ENCODE peak calls at places on chromosomes 1 and 21, in six cellular contexts. A, P, R, I, N and T are unnamed samples.
A peak's percentile ranks its signal among the peaks of the same experiment; 100 is the strongest.

GRCh38 chr1:11335417-11336070 is 62.5 kb downstream of the UBIAD1 start:
- DNase-seq in N (no peak), P (no peak), A (no peak), I (no peak), R (no peak), T (no peak)

GRCh38 chr1:6962956-6963915 is 178.0 kb downstream of the CAMTA1 start:
- DNase-seq in I (no peak), P (peak; percentile 86), N (peak; percentile 82), A (peak; percentile 70), R (peak; percentile 64), T (no peak)

GRCh38 chr1:169121146-169121923 is 14.8 kb downstream of the ATP1B1 start:
- DNase-seq in I (no peak), A (no peak), N (no peak), P (no peak), R (no peak), T (no peak)

GRCh38 chr1:247204177-247204647 is 32.4 kb upstream of the ZNF124 start:
- DNase-seq in I (no peak), A (no peak), N (no peak), P (no peak), R (no peak), T (no peak)

GRCh38 chr1:16441312-16441641 is 753 bp downstream of the NECAP2 start:
- DNase-seq in N (no peak), A (no peak), I (no peak), R (no peak), P (no peak), T (no peak)

GRCh38 chr21:35782667-35783066 is 277.7 kb downstream of the SETD4 start:
- DNase-seq in A (no peak), N (no peak), R (no peak), P (no peak), I (no peak), T (no peak)

GRCh38 chr1:208235356-208235982 is 8.7 kb downstream of the PLXNA2 start:
- DNase-seq in R (no peak), I (no peak), A (no peak), N (no peak), P (no peak), T (no peak)

GRCh38 chr1:205041998-205042910 is 758 bp upstream of the CNTN2 start:
- DNase-seq in P (no peak), R (no peak), I (no peak), A (no peak), N (no peak), T (no peak)

GRCh38 chr1:18599096-18599495 is 31.6 kb upstream of the PAX7 start:
- DNase-seq in P (no peak), I (no peak), R (no peak), A (no peak), N (no peak), T (no peak)

GRCh38 chr21:45407629-45408247 is 2.8 kb downstream of the COL18A1 start:
- DNase-seq in P (peak; percentile 21), I (no peak), R (no peak), N (peak; percentile 40), A (no peak), T (peak; percentile 43)

GRCh38 chr21:46052703-46053651 is 44.9 kb upstream of the COL6A2 start:
- DNase-seq in N (no peak), R (peak; percentile 59), I (peak; percentile 25), A (no peak), P (no peak), T (no peak)

GRCh38 chr21:29017639-29018237 is 1.4 kb downstream of the RWDD2B start:
- DNase-seq in P (no peak), A (no peak), I (no peak), N (no peak), R (no peak), T (no peak)

GRCh38 chr1:210598135-210598652 is 269.5 kb downstream of the HHAT start:
- DNase-seq in I (no peak), R (peak; percentile 90), A (peak; percentile 23), N (peak; percentile 81), P (peak; percentile 56), T (peak; percentile 80)

GRCh38 chr1:5526385-5526750 is 465.9 kb downstream of the NPHP4 start:
- DNase-seq in I (no peak), A (no peak), P (no peak), R (peak; percentile 26), N (no peak), T (no peak)

GRCh38 chr1:237383825-237384612 is 342.0 kb downstream of the RYR2 start:
- DNase-seq in A (no peak), P (no peak), R (no peak), I (no peak), N (no peak), T (no peak)

GRCh38 chr1:99808391-99809115 is 41.6 kb upstream of the AGL start:
- DNase-seq in N (no peak), I (no peak), A (no peak), R (no peak), P (no peak), T (no peak)

GRCh38 chr1:23021834-23022233 is 2.6 kb downstream of the KDM1A start:
- DNase-seq in I (no peak), N (no peak), A (no peak), P (no peak), R (no peak), T (no peak)

GRCh38 chr1:168287237-168287664 is 6.6 kb downstream of the TBX19 start:
- DNase-seq in I (no peak), A (no peak), P (no peak), N (no peak), R (no peak), T (no peak)

GRCh38 chr1:89633745-89634625 is 1.1 kb downstream of the LRRC8C start:
- DNase-seq in R (no peak), P (no peak), A (peak; percentile 22), I (no peak), N (no peak), T (no peak)

GRCh38 chr1:154768456-154769125 is 101.5 kb downstream of the KCNN3 start:
- DNase-seq in R (no peak), P (peak; percentile 25), A (no peak), N (no peak), I (no peak), T (no peak)

GRCh38 chr1:12383001-12383400 is 153.2 kb downstream of the VPS13D start:
- DNase-seq in R (no peak), I (no peak), N (no peak), P (no peak), A (no peak), T (no peak)

DNA sequence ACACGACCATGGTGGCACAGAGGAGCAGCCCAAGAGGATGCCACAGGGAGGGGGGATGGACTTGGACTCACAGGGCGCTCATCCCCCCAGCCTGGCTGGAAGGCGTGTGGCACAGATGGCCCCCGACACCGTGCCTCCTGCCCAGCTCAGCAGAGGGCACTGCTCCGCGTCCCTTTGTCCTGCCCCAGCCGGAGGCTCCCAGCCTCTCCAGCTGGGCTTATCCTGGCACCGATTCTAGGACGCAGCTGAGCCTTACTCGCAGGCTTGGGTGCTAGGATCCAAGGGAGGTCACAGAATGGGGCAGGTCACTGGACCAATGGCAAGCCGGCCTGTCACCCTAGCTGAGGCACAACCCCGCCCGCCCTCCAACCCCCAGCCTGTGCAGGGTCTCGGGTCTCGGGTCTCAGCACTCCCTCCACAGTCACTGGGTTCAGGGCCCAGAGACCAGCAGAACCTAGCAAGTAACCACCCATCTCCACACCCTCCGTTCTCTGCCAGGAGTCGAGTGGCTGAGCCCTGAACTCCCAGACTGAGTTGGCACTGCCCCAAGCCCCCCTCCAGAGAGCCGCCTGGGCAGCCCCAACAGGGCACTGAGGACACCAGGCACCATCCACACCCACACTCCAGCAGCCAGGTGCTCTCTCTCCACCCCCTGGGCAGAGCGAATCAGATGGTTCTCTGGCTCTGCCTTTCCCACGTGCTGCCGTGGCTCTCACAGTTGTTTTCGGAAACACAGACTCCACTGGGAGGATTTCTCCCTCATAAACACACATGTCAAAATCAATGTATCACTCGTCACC is 13.8 kb downstream of the WDR4 start:
- DNase-seq in I (peak; percentile 81), A (no peak), N (peak; percentile 75), P (no peak), R (peak; percentile 60), T (peak; percentile 88)
- TF ChIP-seq CTCF in I (peak; percentile 14), A (no peak), N (no peak), P (no peak), R (no peak), T (no peak)

GRCh38 chr21:26965091-26965566 is 1.8 kb downstream of the ADAMTS5 start:
- DNase-seq in R (no peak), P (peak; percentile 42), I (no peak), N (no peak), A (peak; percentile 28), T (no peak)

GRCh38 chr21:26964379-26964778 is 2.5 kb downstream of the ADAMTS5 start:
- DNase-seq in A (no peak), N (peak; percentile 85), R (peak; percentile 87), P (no peak), I (peak; percentile 48), T (peak; percentile 41)

GRCh38 chr21:26961704-26962103 is 5.2 kb downstream of the ADAMTS5 start:
- DNase-seq in A (no peak), R (no peak), N (no peak), I (no peak), P (no peak), T (no peak)

GRCh38 chr21:26965567-26966359 is 1.1 kb downstream of the ADAMTS5 start:
- DNase-seq in I (peak; percentile 49), N (peak; percentile 79), P (peak; percentile 42), R (no peak), A (no peak), T (peak; percentile 75)

DNA sequence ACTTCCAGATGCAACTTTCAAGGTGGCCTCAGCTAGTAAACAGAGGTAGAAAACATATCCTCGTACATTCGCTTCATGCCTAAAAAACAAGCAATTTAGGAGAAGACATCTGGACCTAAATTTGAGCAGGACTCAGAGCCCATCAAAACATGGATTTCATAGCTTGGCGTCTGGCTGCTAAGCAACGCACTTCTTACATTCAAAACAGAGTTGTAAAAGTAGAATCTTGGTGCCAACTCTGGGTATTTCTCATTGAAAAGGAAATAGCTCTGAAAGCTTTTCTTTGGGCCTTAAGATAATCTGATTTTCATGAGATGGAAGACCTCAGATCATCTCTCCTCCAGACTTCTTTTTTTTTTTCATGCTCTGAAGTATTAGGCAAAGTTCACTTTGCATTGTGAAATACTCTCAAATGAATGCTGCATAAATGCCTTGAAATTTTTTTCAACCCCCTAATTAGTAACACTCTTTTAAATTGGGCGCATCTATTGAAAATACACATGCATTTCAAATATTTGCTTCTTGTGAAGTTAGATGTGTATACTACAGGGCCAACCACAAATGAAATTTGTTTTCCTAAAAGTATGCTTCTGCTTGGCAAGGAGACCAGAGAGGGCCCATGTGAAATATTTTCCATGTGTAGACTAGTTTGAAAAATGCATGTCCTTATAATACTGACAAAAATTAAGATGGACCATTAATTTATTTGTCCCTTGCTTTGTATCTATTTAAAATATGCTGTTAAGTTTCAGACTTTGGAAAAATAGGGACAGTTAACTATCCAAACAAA is 4.2 kb downstream of the ADAMTS5 start:
- DNase-seq in P (no peak), N (no peak), R (no peak), A (no peak), I (no peak), T (no peak)
- H3K4me3 ChIP-seq in P (no peak overlapping the region), N (peak overlapping the region; percentile 74), R (peak overlapping the region; percentile 7), A (no peak overlapping the region), I (no peak overlapping the region), T (no peak overlapping the region)

DNA sequence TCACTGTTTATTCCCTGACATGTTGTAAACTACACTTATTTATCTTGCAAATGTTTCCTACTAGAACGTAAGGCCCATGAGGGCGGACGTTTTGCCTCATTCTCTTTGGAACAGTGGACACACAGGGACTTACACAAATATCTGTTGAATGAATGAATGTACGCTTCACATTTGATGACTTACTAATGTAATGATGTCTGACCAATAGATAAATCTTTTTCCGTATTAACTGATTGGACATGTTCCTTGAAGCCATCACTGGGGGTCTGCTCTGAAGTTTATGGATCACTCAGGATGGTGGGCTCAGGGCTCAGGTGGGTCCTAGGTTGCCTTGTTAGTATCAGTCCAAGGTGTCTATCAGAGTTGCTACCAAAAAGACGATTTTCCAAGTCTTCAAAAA is 763.2 kb upstream of the TPTE start:
- DNase-seq in I (no peak), P (no peak), R (no peak), A (no peak), N (no peak), T (no peak)
- H3K9me3 ChIP-seq in I (no peaks in the 10 kb centered on the region), P (peaks cover 19% of the 10 kb centered on the region), R (no peaks in the 10 kb centered on the region), A (no peaks in the 10 kb centered on the region), N (peaks cover 3% of the 10 kb centered on the region), T (peaks cover 4% of the 10 kb centered on the region)

GRCh38 chr1:171985639-171986038 is 144.3 kb downstream of the DNM3 start:
- DNase-seq in N (no peak), A (no peak), R (no peak), I (no peak), P (no peak), T (no peak)
- TF ChIP-seq CTCF in N (no peak), A (no peak), R (no peak), I (peak; percentile 14), P (no peak), T (no peak)